ENCODE peak calls at places on chromosomes 7 and 10, in six cellular contexts. S, M, Q, X, G and V are unnamed samples.

GRCh38 chr7:43855176-43855575 is 14.1 kb downstream of the MRPS24 start:
- DNase-seq in S (no peak), M (no peak), Q (no peak), X (no peak), G (no peak), V (no peak)

GRCh38 chr7:82109288-82109687 is 334.3 kb downstream of the CACNA2D1 start:
- DNase-seq in S (no peak), M (no peak), Q (no peak), X (no peak), G (no peak), V (no peak)

GRCh38 chr7:128863433-128863989 is 855 bp downstream of the ATP6V1F start:
- DNase-seq in S (peak; percentile 23), M (no peak), Q (no peak), X (peak; percentile 65), G (no peak), V (peak; percentile 71)

GRCh38 chr7:154912921-154913644 is 89.8 kb downstream of the PAXIP1 start:
- DNase-seq in S (no peak), M (no peak), Q (no peak), X (no peak), G (no peak), V (no peak)

GRCh38 chr7:155590215-155591023 is 44.1 kb upstream of the CNPY1 start:
- DNase-seq in S (no peak), M (peak; percentile 19), Q (no peak), X (peak; percentile 32), G (peak; percentile 31), V (no peak)

GRCh38 chr10:6665847-6666246 is 85.8 kb upstream of the PRKCQ start:
- DNase-seq in S (no peak), M (no peak), Q (no peak), X (peak; percentile 77), G (no peak), V (no peak)

GRCh38 chr7:128671992-128672391 is at the start of gene GARIN1A:
- DNase-seq in S (no peak), M (no peak), Q (no peak), X (no peak), G (no peak), V (no peak)

GRCh38 chr10:26216949-26217395 is 398 bp downstream of the GAD2 start:
- DNase-seq in S (no peak), M (no peak), Q (no peak), X (no peak), G (no peak), V (no peak)

GRCh38 chr10:60203993-60204618 is 185.6 kb downstream of the ANK3 start:
- DNase-seq in S (no peak), M (no peak), Q (no peak), X (no peak), G (no peak), V (peak; percentile 52)

GRCh38 chr10:132383751-132384181 is 13.2 kb upstream of the PWWP2B start:
- DNase-seq in S (no peak), M (no peak), Q (no peak), X (no peak), G (peak; percentile 22), V (no peak)

GRCh38 chr7:56537477-56537876 is 421.3 kb upstream of the NUPR2 start:
- DNase-seq in S (no peak), M (no peak), Q (no peak), X (no peak), G (no peak), V (no peak)

GRCh38 chr10:33274096-33274785 is 60.2 kb downstream of the NRP1 start:
- DNase-seq in S (no peak), M (no peak), Q (no peak), X (no peak), G (no peak), V (no peak)

GRCh38 chr7:55019329-55019690 is 493 bp downstream of the EGFR start:
- DNase-seq in S (no peak), M (no peak), Q (no peak), X (no peak), G (peak; percentile 72), V (peak; percentile 46)

GRCh38 chr10:132163278-132163765 is 23.4 kb upstream of the DPYSL4 start:
- DNase-seq in S (no peak), M (peak; percentile 41), Q (no peak), X (peak; percentile 40), G (peak; percentile 70), V (peak; percentile 43)

GRCh38 chr10:70495691-70496261 is 17.2 kb downstream of the PALD1 start:
- DNase-seq in S (no peak), M (no peak), Q (no peak), X (no peak), G (no peak), V (no peak)

GRCh38 chr10:132836248-132836831 is 50.4 kb upstream of the NKX6-2 start:
- DNase-seq in S (no peak), M (no peak), Q (peak; percentile 20), X (no peak), G (peak; percentile 20), V (no peak)

GRCh38 chr10:30758341-30758740 is 128.8 kb upstream of the LYZL2 start:
- DNase-seq in S (no peak), M (no peak), Q (no peak), X (no peak), G (no peak), V (no peak)

GRCh38 chr10:3764626-3765375 is 20.2 kb downstream of the KLF6 start:
- DNase-seq in S (no peak), M (no peak), Q (no peak), X (peak; percentile 59), G (no peak), V (no peak)

GRCh38 chr7:152851881-152852417 is 92.4 kb downstream of the ACTR3B start:
- DNase-seq in S (no peak), M (no peak), Q (no peak), X (no peak), G (no peak), V (no peak)

GRCh38 chr7:11780267-11780666 is 51.7 kb downstream of the THSD7A start:
- DNase-seq in S (no peak), M (no peak), Q (no peak), X (no peak), G (no peak), V (no peak)

GRCh38 chr10:48801026-48801425 is 116.4 kb downstream of the WDFY4 start:
- DNase-seq in S (no peak), M (no peak), Q (no peak), X (no peak), G (no peak), V (peak; percentile 44)

GRCh38 chr7:1103009-1103788 is 15.3 kb downstream of the GPER1 start:
- DNase-seq in S (no peak), M (no peak), Q (no peak), X (no peak), G (no peak), V (no peak)

GRCh38 chr10:124542336-124542735 is 80.7 kb downstream of the LHPP start:
- DNase-seq in S (no peak), M (no peak), Q (no peak), X (no peak), G (no peak), V (no peak)

GRCh38 chr10:36499696-36500095 is 625.7 kb upstream of the ANKRD30A start:
- DNase-seq in S (no peak), M (no peak), Q (no peak), X (no peak), G (no peak), V (no peak)

GRCh38 chr7:128004623-128005022 is 26.6 kb downstream of the LRRC4 start:
- DNase-seq in S (no peak), M (no peak), Q (no peak), X (no peak), G (no peak), V (no peak)

GRCh38 chr7:46109447-46109846 is 188.4 kb upstream of the IGFBP3 start:
- DNase-seq in S (no peak), M (no peak), Q (no peak), X (no peak), G (no peak), V (no peak)

GRCh38 chr10:131644864-131645658 is 255.7 kb upstream of the PPP2R2D start:
- DNase-seq in S (no peak), M (no peak), Q (no peak), X (no peak), G (no peak), V (no peak)

GRCh38 chr7:155483245-155483644 is 25.3 kb downstream of the EN2 start:
- DNase-seq in S (no peak), M (no peak), Q (no peak), X (no peak), G (no peak), V (peak; percentile 58)

GRCh38 chr10:48807786-48808185 is 123.1 kb downstream of the WDFY4 start:
- DNase-seq in S (no peak), M (no peak), Q (no peak), X (no peak), G (no peak), V (no peak)

GRCh38 chr7:50599385-50599784 is 34.2 kb upstream of the DDC start:
- DNase-seq in S (no peak), M (no peak), Q (no peak), X (no peak), G (no peak), V (no peak)

GRCh38 chr10:42990721-42991441 is 86.0 kb upstream of the RET start:
- DNase-seq in S (no peak), M (no peak), Q (no peak), X (no peak), G (no peak), V (no peak)

GRCh38 chr7:40200791-40201190 is 66.0 kb downstream of the SUGCT start:
- DNase-seq in S (no peak), M (no peak), Q (no peak), X (no peak), G (no peak), V (no peak)

GRCh38 chr10:111076682-111077661 is at the start of gene ADRA2A:
- DNase-seq in S (no peak), M (no peak), Q (no peak), X (no peak), G (peak; percentile 60), V (no peak)

GRCh38 chr7:139669106-139670061 is 108.4 kb downstream of the HIPK2 start:
- DNase-seq in S (no peak), M (no peak), Q (no peak), X (no peak), G (no peak), V (no peak)